ENCODE peak calls at places on chromosomes 2 and 18, in eight cellular contexts. X is left cardiac atrium, I is RWPE1, S is occipital lobe, N is NCI-H1417, F is GM23338, M is HCT116, J is hepatocyte. L is an unnamed sample.

GRCh38 chr2:170030040-170030439 is 147.9 kb upstream of the MYO3B start:
- DNase-seq in N (no peak), S (no peak), X (no peak), J (no peak), I (no peak), M (no peak), F (no peak), L (no peak)

GRCh38 chr2:7517122-7517487 is 599.9 kb downstream of the RNF144A start:
- DNase-seq in J (no peak), I (no peak), F (no peak), N (no peak), X (no peak), S (no peak), M (no peak), L (no peak)

GRCh38 chr2:120624056-120624737 is 111.5 kb upstream of the GLI2 start:
- DNase-seq in M (no peak), S (no peak), F (no peak), N (no peak), X (no peak), J (no peak), I (no peak), L (no peak)

GRCh38 chr2:101770672-101771071 is 73.2 kb downstream of the MAP4K4 start:
- DNase-seq in S (no peak), I (no peak), F (peak), M (peak), N (peak), X (no peak), J (peak), L (no peak)

GRCh38 chr18:76488190-76488589 is 6.9 kb downstream of the ZNF516 start:
- DNase-seq in X (no peak), N (no peak), F (peak), M (no peak), I (no peak), J (no peak), S (no peak), L (no peak)

GRCh38 chr18:49747876-49748275 is 65.5 kb downstream of the ACAA2 start:
- DNase-seq in J (no peak), S (no peak), M (no peak), I (no peak), N (no peak), X (no peak), F (peak), L (no peak)

GRCh38 chr2:219570194-219570923 is 980 bp downstream of the OBSL1 start:
- DNase-seq in N (no peak), F (peak), I (peak), J (peak), M (no peak), S (no peak), X (no peak), L (peak)

GRCh38 chr2:220157312-220157711 is 529.9 kb downstream of the SLC4A3 start:
- DNase-seq in X (no peak), S (no peak), I (no peak), F (peak), J (no peak), M (no peak), N (no peak), L (no peak)

GRCh38 chr2:97656905-97657587 is 6.8 kb downstream of the ACTR1B start:
- DNase-seq in F (peak), J (no peak), S (no peak), X (no peak), M (no peak), I (no peak), N (no peak), L (no peak)

GRCh38 chr2:33782395-33783239 is 183.5 kb upstream of the FAM98A start:
- DNase-seq in M (no peak), F (peak), N (no peak), I (no peak), S (no peak), J (no peak), X (no peak), L (no peak)

GRCh38 chr2:150802648-150803047 is 315.2 kb upstream of the RND3 start:
- DNase-seq in N (no peak), F (no peak), X (no peak), M (no peak), J (no peak), I (no peak), S (no peak), L (no peak)

GRCh38 chr2:220588148-220588547 is 960.7 kb downstream of the SLC4A3 start:
- DNase-seq in X (no peak), N (no peak), J (no peak), F (no peak), S (no peak), M (no peak), I (no peak), L (no peak)

GRCh38 chr2:15941970-15942710 is 1.8 kb downstream of the MYCN start:
- DNase-seq in M (no peak), S (peak), N (peak), I (no peak), J (peak), X (no peak), F (peak), L (peak)

GRCh38 chr2:165634855-165635254 is 159.2 kb downstream of the GALNT3 start:
- DNase-seq in J (peak), N (peak), S (peak), M (no peak), F (peak), X (peak), I (no peak), L (peak)